ENCODE peak calls at places on chromosomes 11 and 22, in six cellular contexts. H is body of pancreas, S is fibroblast of the aortic adventitia, N is mammary epithelial cell, A is neural progenitor cell, O is pancreas. Y is an unnamed sample.

GRCh38 chr11:61919113-61919840 is 1.9 kb upstream of the RAB3IL1 start:
- DNase-seq in H (no peak), N (no peak), O (no peak), A (no peak), S (no peak), Y (no peak)

GRCh38 chr22:41574847-41575381 is 14.1 kb downstream of the CSDC2 start:
- DNase-seq in O (peak), N (no peak), S (no peak), H (peak), A (no peak), Y (peak)

GRCh38 chr11:115709297-115709696 is 205.1 kb upstream of the CADM1 start:
- DNase-seq in S (no peak), A (no peak), H (peak), N (no peak), O (no peak), Y (no peak)

GRCh38 chr11:118530683-118531596 is at the start of gene TMEM25:
- DNase-seq in A (peak), O (peak), S (peak), N (peak), H (peak), Y (peak)

GRCh38 chr22:36252754-36253522 is at the start of gene APOL1:
- DNase-seq in S (peak), H (peak), A (no peak), O (no peak), N (no peak), Y (peak)

GRCh38 chr11:44561275-44561781 is 4.1 kb upstream of the CD82 start:
- DNase-seq in A (no peak), H (no peak), S (no peak), O (no peak), N (peak), Y (no peak)

GRCh38 chr11:111413849-111414248 is 34.8 kb upstream of the POU2AF1 start:
- DNase-seq in N (no peak), S (no peak), O (no peak), A (no peak), H (no peak), Y (no peak)

GRCh38 chr11:85756401-85757200 is 54.3 kb downstream of the SYTL2 start:
- DNase-seq in A (no peak), O (no peak), H (no peak), N (no peak), S (no peak), Y (no peak)

GRCh38 chr11:76232026-76232665 is 25.8 kb upstream of the WNT11 start:
- DNase-seq in S (no peak), N (no peak), A (no peak), H (no peak), O (peak), Y (no peak)

GRCh38 chr22:43891360-43892182 is at the start of gene PNPLA5:
- DNase-seq in S (no peak), H (no peak), O (no peak), N (no peak), A (peak), Y (no peak)

GRCh38 chr11:83656931-83657330 is 370.8 kb upstream of the CCDC90B start:
- DNase-seq in H (no peak), O (no peak), S (peak), N (no peak), A (no peak), Y (no peak)

GRCh38 chr11:114026355-114026754 is 33.2 kb upstream of the ZBTB16 start:
- DNase-seq in S (peak), O (no peak), N (no peak), A (peak), H (no peak), Y (peak)

GRCh38 chr22:36359172-36359973 is 28.4 kb downstream of the MYH9 start:
- DNase-seq in N (no peak), O (no peak), A (no peak), H (no peak), S (no peak), Y (no peak)

GRCh38 chr11:12679471-12679870 is 5.2 kb downstream of the TEAD1 start:
- DNase-seq in S (no peak), O (no peak), N (no peak), H (no peak), A (no peak), Y (no peak)

GRCh38 chr11:78414321-78415051 is 3.1 kb downstream of the GAB2 start:
- DNase-seq in H (no peak), S (peak), O (no peak), A (no peak), N (no peak), Y (peak)

GRCh38 chr22:41524809-41525449 is 19.3 kb downstream of the POLR3H start:
- DNase-seq in A (no peak), S (no peak), H (no peak), O (no peak), N (no peak), Y (peak)

GRCh38 chr22:17095538-17095937 is 10.7 kb downstream of the IL17RA start:
- DNase-seq in H (no peak), S (peak), A (peak), N (no peak), O (no peak), Y (no peak)

GRCh38 chr22:26585104-26585790 is 4.7 kb downstream of the TPST2 start:
- DNase-seq in S (peak), A (no peak), H (peak), N (peak), O (no peak), Y (peak)

GRCh38 chr11:34345012-34345804 is 12.6 kb downstream of the ABTB2 start:
- DNase-seq in O (no peak), S (peak), N (peak), H (peak), A (no peak), Y (peak)

GRCh38 chr11:65560555-65561418 is 2.6 kb upstream of the LTBP3 start:
- DNase-seq in H (peak), O (peak), A (peak), S (peak), N (peak), Y (peak)

GRCh38 chr11:128772814-128773213 is 78.9 kb downstream of the FLI1 start:
- DNase-seq in S (no peak), H (peak), N (no peak), A (no peak), O (peak), Y (no peak)

GRCh38 chr11:112163875-112164521 is at the start of gene IL18:
- DNase-seq in O (peak), A (peak), N (no peak), H (peak), S (no peak), Y (peak)

GRCh38 chr11:75301131-75301530 is 50.3 kb downstream of the ARRB1 start:
- DNase-seq in H (peak), O (peak), A (no peak), S (no peak), N (no peak), Y (no peak)

GRCh38 chr11:128398517-128399152 is 188.7 kb downstream of the ETS1 start:
- DNase-seq in S (no peak), N (no peak), A (no peak), H (no peak), O (no peak), Y (no peak)

GRCh38 chr22:38802671-38803121 is 8.8 kb upstream of the DNAL4 start:
- DNase-seq in O (no peak), A (peak), N (peak), S (peak), H (peak), Y (peak)

GRCh38 chr11:65576867-65577755 is 1.3 kb downstream of the EHBP1L1 start:
- DNase-seq in O (peak), S (peak), A (no peak), N (peak), H (peak), Y (peak)

GRCh38 chr22:43789452-43789851 is 22.7 kb downstream of the EFCAB6 start:
- DNase-seq in N (peak), H (peak), S (peak), A (no peak), O (no peak), Y (peak)

GRCh38 chr11:94681852-94682251 is 86.3 kb upstream of the AMOTL1 start:
- DNase-seq in O (no peak), A (no peak), H (no peak), S (no peak), N (no peak), Y (no peak)

GRCh38 chr11:74683279-74683871 is 47.9 kb downstream of the CHRDL2 start:
- DNase-seq in S (no peak), O (no peak), H (no peak), A (peak), N (no peak), Y (peak)

GRCh38 chr11:115920087-115920461 is 415.9 kb upstream of the CADM1 start:
- DNase-seq in S (no peak), O (no peak), N (peak), A (no peak), H (no peak), Y (no peak)

GRCh38 chr11:17036666-17037658 is 22.7 kb upstream of the PLEKHA7 start:
- DNase-seq in S (no peak), O (no peak), H (peak), N (no peak), A (peak), Y (no peak)

GRCh38 chr11:47659273-47659672 is 16.9 kb upstream of the MTCH2 start:
- DNase-seq in H (no peak), S (no peak), N (no peak), O (no peak), A (no peak), Y (no peak)

GRCh38 chr11:117045196-117045595 is 53.0 kb downstream of the SIK3 start:
- DNase-seq in A (peak), O (no peak), S (peak), N (no peak), H (peak), Y (peak)

GRCh38 chr22:47168900-47169800 is 406.7 kb downstream of the TBC1D22A start:
- DNase-seq in N (no peak), O (peak), H (peak), S (peak), A (peak), Y (peak)

GRCh38 chr11:2691355-2691761 is 8.4 kb downstream of the KCNQ1OT1 start:
- DNase-seq in A (no peak), S (no peak), H (no peak), O (peak), N (no peak), Y (no peak)

GRCh38 chr11:28674432-28675076 is 566.4 kb downstream of the METTL15 start:
- DNase-seq in S (peak), H (no peak), O (no peak), N (no peak), A (peak), Y (peak)

GRCh38 chr11:17574141-17574798 is 27.2 kb downstream of the OTOG start:
- DNase-seq in H (no peak), A (no peak), O (no peak), S (no peak), N (no peak), Y (no peak)

GRCh38 chr22:38952382-38952993 is 4.9 kb upstream of the APOBEC3A start:
- DNase-seq in H (no peak), N (no peak), A (no peak), S (no peak), O (no peak), Y (no peak)

DNA sequence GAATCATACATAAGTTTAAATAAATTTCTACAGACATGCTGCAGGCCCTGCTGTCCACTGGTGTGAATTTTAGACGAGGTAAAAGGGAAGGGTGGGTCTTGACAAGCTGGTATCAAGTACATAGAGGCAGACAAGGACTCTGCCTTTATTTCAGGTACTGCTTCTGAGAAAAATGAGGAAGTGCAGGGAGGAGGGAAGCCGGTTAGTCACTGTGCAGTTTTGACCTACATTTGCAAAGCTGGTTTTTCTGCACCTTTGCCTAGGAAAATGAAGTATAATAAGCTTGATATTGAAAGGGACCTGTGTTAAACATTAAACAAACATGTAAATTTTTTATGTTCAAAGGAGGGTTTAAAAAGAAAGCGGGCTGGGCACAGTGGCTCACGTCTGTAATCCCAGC is 24.6 kb downstream of the TMEM45B start:
- DNase-seq in H (peak), A (no peak), O (no peak), N (no peak), S (no peak), Y (no peak)
- TF ChIP-seq CTCF in H (no peak), A (no peak), O (no peak), N (no peak), S (no peak), Y (no peak)

DNA sequence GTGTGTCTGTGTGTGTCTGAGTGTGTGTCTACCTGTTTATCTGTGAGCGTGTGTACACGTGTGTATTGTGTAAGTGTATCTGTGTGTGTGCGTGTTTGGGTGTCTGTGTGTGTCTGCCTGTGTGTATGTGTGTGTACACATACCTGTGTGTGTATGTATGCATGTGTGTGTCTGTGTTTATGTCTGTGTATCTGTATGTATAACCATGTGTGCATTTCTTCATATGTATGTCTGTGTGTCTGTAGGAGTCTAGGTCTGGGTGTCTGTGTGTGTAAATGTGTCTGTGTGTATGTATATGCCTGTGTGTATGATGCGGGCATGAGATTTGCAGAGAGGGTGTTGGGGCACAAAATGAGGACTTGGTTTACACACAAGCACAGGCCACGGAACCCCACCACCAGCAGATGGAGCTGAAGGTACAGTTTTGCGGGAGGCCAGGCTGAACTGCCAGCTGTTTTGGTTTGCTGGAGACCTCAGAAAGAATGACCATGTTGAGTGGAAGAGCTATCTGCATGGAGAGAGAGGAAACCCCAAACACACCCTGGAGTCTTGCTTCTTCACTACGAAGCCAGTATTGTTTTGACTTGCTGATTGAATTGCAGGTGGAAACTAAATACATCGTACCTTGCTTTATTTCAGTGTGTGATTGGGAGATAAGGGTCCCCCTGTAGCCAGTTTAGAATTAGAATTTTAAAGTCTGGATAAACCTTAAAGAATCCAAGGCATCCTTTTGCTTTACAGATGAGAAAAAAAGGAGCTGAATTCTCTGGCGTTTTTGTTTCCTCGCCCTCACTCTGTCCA is 497.2 kb downstream of the NTM start:
- DNase-seq in S (peak), N (peak), H (peak), O (peak), A (peak), Y (peak)
- TF ChIP-seq CTCF in S (peak), N (peak), H (peak), O (peak), A (peak), Y (peak)

GRCh38 chr11:124950606-124951330 is 3.2 kb upstream of the CCDC15 start:
- DNase-seq in O (no peak), H (no peak), S (no peak), N (no peak), A (no peak), Y (no peak)

GRCh38 chr11:124951341-124951740 is 2.7 kb upstream of the CCDC15 start:
- DNase-seq in S (no peak), O (no peak), A (no peak), H (no peak), N (no peak), Y (no peak)

GRCh38 chr11:124953753-124954624 is at the start of gene CCDC15:
- DNase-seq in S (peak), H (peak), A (peak), N (peak), O (peak), Y (peak)
- TF ChIP-seq CTCF in S (no peak), H (no peak), A (no peak), N (no peak), O (no peak), Y (no peak)

DNA sequence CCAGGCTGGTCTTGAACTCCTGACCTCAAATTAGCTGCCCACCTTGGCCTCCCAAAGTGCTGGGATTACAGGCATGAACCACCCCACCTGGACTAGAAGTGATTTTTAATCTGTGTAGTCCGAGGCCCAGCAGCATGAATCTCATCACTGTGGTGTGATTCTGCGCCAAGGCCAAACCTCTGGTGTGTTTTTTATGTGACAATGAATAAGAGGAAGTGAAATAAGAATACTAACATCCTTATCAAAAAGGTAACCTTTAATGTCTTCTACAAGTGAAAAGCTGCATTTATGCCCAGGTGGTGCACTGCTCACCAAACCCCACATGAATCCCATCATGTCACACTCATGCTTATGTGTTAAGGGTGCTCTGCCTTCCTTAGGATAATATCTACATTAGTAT is 77.1 kb upstream of the OR9Q1 start:
- DNase-seq in N (no peak), A (no peak), S (no peak), H (no peak), O (no peak), Y (no peak)
- TF ChIP-seq CTCF in N (no peak), A (no peak), S (no peak), H (no peak), O (no peak), Y (no peak)

GRCh38 chr11:9094420-9094819 is 3.0 kb upstream of the SCUBE2 start:
- DNase-seq in N (no peak), H (no peak), S (no peak), O (peak), A (no peak), Y (no peak)

GRCh38 chr11:9092085-9092484 is 686 bp upstream of the SCUBE2 start:
- DNase-seq in A (no peak), O (no peak), S (no peak), H (no peak), N (no peak), Y (no peak)

GRCh38 chr11:9096427-9096826 is 5.0 kb upstream of the SCUBE2 start:
- DNase-seq in O (no peak), A (no peak), S (no peak), N (no peak), H (no peak), Y (no peak)

GRCh38 chr11:9092846-9093778 is 1.7 kb upstream of the SCUBE2 start:
- DNase-seq in S (peak), H (peak), O (no peak), A (no peak), N (no peak), Y (no peak)

DNA sequence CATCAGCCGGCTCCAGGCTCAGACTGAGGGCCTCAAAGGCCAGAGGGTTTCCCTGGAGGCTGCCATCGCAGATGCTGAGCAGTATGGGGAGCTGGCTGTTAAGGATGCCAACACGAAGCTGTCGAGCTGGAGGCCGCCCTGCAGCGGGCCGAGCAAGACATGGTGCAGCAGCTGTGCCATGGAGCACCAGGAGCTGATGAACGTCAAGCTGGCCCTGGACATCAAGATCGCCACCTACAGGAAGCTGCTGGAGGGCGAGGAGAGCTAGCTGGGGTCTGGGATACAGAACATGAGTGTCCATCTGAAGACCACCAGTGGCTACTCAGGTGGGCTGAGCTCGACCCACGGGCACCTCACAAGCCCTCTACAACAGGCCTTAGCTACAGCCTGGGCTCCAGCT is 4.0 kb upstream of the SCUBE2 start:
- DNase-seq in N (no peak), S (no peak), H (no peak), A (no peak), O (no peak), Y (no peak)
- TF ChIP-seq CTCF in N (no peak), S (no peak), H (no peak), A (peak), O (no peak), Y (peak)

DNA sequence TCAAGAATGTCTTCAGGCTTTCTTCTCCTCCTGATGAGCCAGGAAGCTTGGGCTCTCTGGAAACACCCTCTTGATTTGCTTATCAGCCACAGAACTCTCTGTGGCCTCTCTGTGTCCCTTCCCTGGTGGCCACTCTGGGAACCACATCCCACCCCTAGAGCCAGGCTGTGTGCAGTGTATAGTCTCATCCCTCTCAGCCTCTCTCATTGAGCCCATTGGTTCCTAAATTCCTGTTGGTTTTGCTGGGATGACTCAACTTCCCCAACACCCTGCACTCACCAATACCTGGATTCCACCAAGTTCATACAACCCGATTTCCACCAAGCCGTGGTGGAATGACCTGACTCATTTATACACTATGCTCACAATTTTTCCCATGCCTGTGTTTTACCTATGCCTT is 5.2 kb downstream of the IRAG1 start:
- DNase-seq in N (peak), S (no peak), A (no peak), H (no peak), O (no peak), Y (no peak)
- TF ChIP-seq CTCF in N (peak), S (peak), A (peak), H (no peak), O (no peak), Y (peak)

Y was measured in fibroblast of villous mesenchyme.